ENCODE peak calls at places on chromosome 5, in five cellular contexts. R is effector memory CD4-positive, alpha-beta T cell; O is H9; I is cardiac muscle cell; V is tibial artery. Z is an unnamed sample.

GRCh38 chr5:122192883-122193496 is 63.6 kb downstream of the ZNF474 start:
- DNase-seq in R (no peak), O (no peak), I (peak; percentile 84), V (no peak), Z (no peak)

GRCh38 chr5:177605667-177606066 is 5.7 kb downstream of the B4GALT7 start:
- DNase-seq in R (no peak), O (no peak), I (no peak), V (no peak), Z (no peak)

GRCh38 chr5:176653986-176654385 is 6.7 kb downstream of the TSPAN17 start:
- DNase-seq in R (no peak), O (no peak), I (no peak), V (no peak), Z (no peak)

GRCh38 chr5:33433303-33434255 is 7.2 kb upstream of the TARS1 start:
- DNase-seq in R (no peak), O (no peak), I (peak; percentile 30), V (no peak), Z (no peak)

GRCh38 chr5:2675548-2675947 is 75.9 kb downstream of the IRX2 start:
- DNase-seq in R (no peak), O (no peak), I (no peak), V (no peak), Z (no peak)

GRCh38 chr5:2383678-2384025 is 367.8 kb downstream of the IRX2 start:
- DNase-seq in R (no peak), O (no peak), I (no peak), V (no peak), Z (no peak)

GRCh38 chr5:37696190-37697021 is 143.4 kb downstream of the GDNF start:
- DNase-seq in R (no peak), O (no peak), I (peak; percentile 37), V (no peak), Z (no peak)

GRCh38 chr5:127358782-127359181 is 68.2 kb downstream of the MEGF10 start:
- DNase-seq in R (no peak), O (no peak), I (peak; percentile 40), V (no peak), Z (no peak)

GRCh38 chr5:124395899-124396298 is 350.5 kb downstream of the ZNF608 start:
- DNase-seq in R (no peak), O (no peak), I (no peak), V (no peak), Z (no peak)

GRCh38 chr5:151699071-151699901 is 12.6 kb upstream of the SPARC start:
- DNase-seq in R (no peak), O (peak; percentile 57), I (peak; percentile 98), V (peak; percentile 90), Z (no peak)

GRCh38 chr5:5667136-5667554 is 244.7 kb downstream of the ICE1 start:
- DNase-seq in R (no peak), O (no peak), I (no peak), V (no peak), Z (no peak)

GRCh38 chr5:6448622-6449464 is at the start of gene UBE2QL1:
- DNase-seq in R (no peak), O (peak; percentile 45), I (no peak), V (no peak), Z (no peak)

GRCh38 chr5:113866763-113867162 is 353.3 kb downstream of the YTHDC2 start:
- DNase-seq in R (no peak), O (no peak), I (no peak), V (no peak), Z (no peak)

GRCh38 chr5:126471875-126472537 is 48.8 kb downstream of the GRAMD2B start:
- DNase-seq in R (no peak), O (no peak), I (no peak), V (no peak), Z (no peak)

GRCh38 chr5:10719965-10720364 is 41.1 kb downstream of the DAP start:
- DNase-seq in R (no peak), O (no peak), I (no peak), V (no peak), Z (no peak)

GRCh38 chr5:140497897-140498296 is 49.6 kb upstream of the EIF4EBP3 start:
- DNase-seq in R (no peak), O (no peak), I (no peak), V (no peak), Z (no peak)

GRCh38 chr5:110916373-110917049 is 155.0 kb upstream of the TSLP start:
- DNase-seq in R (no peak), O (no peak), I (peak; percentile 92), V (no peak), Z (no peak)

GRCh38 chr5:127303404-127303803 is 12.8 kb downstream of the MEGF10 start:
- DNase-seq in R (no peak), O (no peak), I (no peak), V (no peak), Z (no peak)

GRCh38 chr5:39270172-39270848 is 50.9 kb upstream of the FYB1 start:
- DNase-seq in R (no peak), O (no peak), I (no peak), V (no peak), Z (no peak)

GRCh38 chr5:123350744-123351143 is 72.5 kb downstream of the CEP120 start:
- DNase-seq in R (no peak), O (no peak), I (no peak), V (no peak), Z (no peak)

GRCh38 chr5:83718195-83718825 is 2.3 kb downstream of the HAPLN1 start:
- DNase-seq in R (no peak), O (peak; percentile 50), I (peak; percentile 86), V (no peak), Z (peak; percentile 32)

GRCh38 chr5:17192191-17192590 is 25.2 kb upstream of the BASP1 start:
- DNase-seq in R (no peak), O (no peak), I (peak; percentile 33), V (no peak), Z (no peak)

GRCh38 chr5:91212336-91213092 is 170.6 kb downstream of the ARRDC3 start:
- DNase-seq in R (no peak), O (no peak), I (peak; percentile 88), V (no peak), Z (no peak)

GRCh38 chr5:145912019-145912418 is 24.4 kb upstream of the SH3RF2 start:
- DNase-seq in R (no peak), O (no peak), I (no peak), V (no peak), Z (no peak)

GRCh38 chr5:137563646-137564474 is 64.7 kb upstream of the SPOCK1 start:
- DNase-seq in R (no peak), O (no peak), I (peak; percentile 97), V (no peak), Z (no peak)

GRCh38 chr5:141330299-141331080 is at the start of gene PCDHGA1:
- DNase-seq in R (peak; percentile 14), O (no peak), I (peak; percentile 67), V (no peak), Z (no peak)

GRCh38 chr5:153276151-153276550 is 214.3 kb upstream of the GRIA1 start:
- DNase-seq in R (no peak), O (peak; percentile 44), I (peak; percentile 33), V (no peak), Z (no peak)

GRCh38 chr5:43304520-43304919 is 8.7 kb downstream of the HMGCS1 start:
- DNase-seq in R (no peak), O (no peak), I (peak; percentile 36), V (no peak), Z (no peak)

GRCh38 chr5:1840071-1840547 is 38.9 kb downstream of the NDUFS6 start:
- DNase-seq in R (no peak), O (no peak), I (no peak), V (no peak), Z (no peak)

GRCh38 chr5:167631191-167631590 is 660.3 kb upstream of the WWC1 start:
- DNase-seq in R (no peak), O (no peak), I (no peak), V (no peak), Z (no peak)

GRCh38 chr5:41406424-41406823 is 104.0 kb downstream of the PLCXD3 start:
- DNase-seq in R (no peak), O (no peak), I (no peak), V (no peak), Z (no peak)
- H3K27ac ChIP-seq in R (no peak overlapping the region), O (no peak overlapping the region), I (peak overlapping the region; percentile 43), V (no peak overlapping the region), Z (no peak overlapping the region)

GRCh38 chr5:157602505-157602904 is 26.9 kb upstream of the ADAM19 start:
- DNase-seq in R (no peak), O (no peak), I (no peak), V (no peak), Z (no peak)
- H3K27ac ChIP-seq in R (peak overlapping the region; percentile 80), O (no peak overlapping the region), I (no peak overlapping the region), V (no peak overlapping the region), Z (no peak overlapping the region)

GRCh38 chr5:172941067-172941516 is 18.1 kb upstream of the RPL26L1 start:
- DNase-seq in R (no peak), O (no peak), I (peak; percentile 31), V (no peak), Z (no peak)
- H3K27ac ChIP-seq in R (no peak overlapping the region), O (no peak overlapping the region), I (peak overlapping the region; percentile 52), V (no peak overlapping the region), Z (no peak overlapping the region)

GRCh38 chr5:56476487-56476856 is 243.3 kb upstream of the ANKRD55 start:
- DNase-seq in R (no peak), O (no peak), I (no peak), V (no peak), Z (no peak)
- H3K27ac ChIP-seq in R (no peak overlapping the region), O (no peak overlapping the region), I (no peak overlapping the region), V (peak overlapping the region; percentile 50), Z (no peak overlapping the region)

GRCh38 chr5:150650713-150651000 is 10.2 kb downstream of the SYNPO start:
- DNase-seq in R (no peak), O (no peak), I (no peak), V (no peak), Z (no peak)

GRCh38 chr5:150648294-150649107 is 8.0 kb downstream of the SYNPO start:
- DNase-seq in R (no peak), O (no peak), I (no peak), V (peak; percentile 65), Z (no peak)

GRCh38 chr5:150649108-150649827 is 8.8 kb downstream of the SYNPO start:
- DNase-seq in R (no peak), O (no peak), I (no peak), V (peak; percentile 77), Z (no peak)

GRCh38 chr5:150651382-150651781 is 9.7 kb upstream of the MYOZ3 start:
- DNase-seq in R (no peak), O (no peak), I (no peak), V (no peak), Z (no peak)

GRCh38 chr5:150649828-150650712 is 9.6 kb downstream of the SYNPO start:
- DNase-seq in R (no peak), O (no peak), I (no peak), V (no peak), Z (no peak)
- H3K27ac ChIP-seq in R (no peak overlapping the region), O (no peak overlapping the region), I (no peak overlapping the region), V (peak overlapping the region; percentile 86), Z (no peak overlapping the region)

DNA sequence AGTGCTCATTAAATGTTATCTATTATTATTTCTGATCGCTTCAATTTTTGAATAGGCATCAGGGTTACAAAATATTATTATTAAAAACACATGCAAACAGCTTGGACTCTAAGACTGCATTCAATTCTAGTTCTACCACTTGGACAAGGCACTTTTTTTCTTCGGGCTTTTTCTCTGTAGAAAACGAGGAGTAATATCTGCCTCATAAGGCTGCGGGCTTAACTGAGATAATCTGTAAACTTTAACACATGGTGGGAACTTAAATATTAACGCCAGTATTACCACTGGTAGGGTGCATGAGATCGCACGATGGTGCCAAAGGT is 511 bp upstream of the SPDL1 start:
- DNase-seq in R (no peak), O (no peak), I (no peak), V (no peak), Z (no peak)
- H3K27ac ChIP-seq in R (peak overlapping the region; percentile 51), O (no peak overlapping the region), I (no peak overlapping the region), V (peak overlapping the region; percentile 68), Z (no peak overlapping the region)

GRCh38 chr5:180648658-180649296 is 623 bp downstream of the FLT4 start:
- DNase-seq in R (no peak), O (peak; percentile 58), I (no peak), V (no peak), Z (no peak)
- H3K27ac ChIP-seq in R (no peak overlapping the region), O (no peak overlapping the region), I (no peak overlapping the region), V (no peak overlapping the region), Z (no peak overlapping the region)